ENCODE peak calls at places on chromosome 16, in seven cellular contexts. One of them, this sample, is unnamed.

GRCh38 chr16:54546481-54546880 is 259.9 kb upstream of the IRX3 start:
- DNase-seq in NCI-H1092 treated with DMSO at 0.1 percent for 48 hours: peak
- DNase-seq in small intestine: no peak
- DNase-seq in aorta: no peak
- DNase-seq in fibroblast of the conjunctiva: no peak
- DNase-seq in DMS153: peak
- DNase-seq in CD4-positive, alpha-beta T cell: no peak
- DNase-seq in this sample: no peak

GRCh38 chr16:70750893-70751467 is 50.0 kb downstream of the VAC14 start:
- DNase-seq in NCI-H1092 treated with DMSO at 0.1 percent for 48 hours: no peak
- DNase-seq in small intestine: peak
- DNase-seq in aorta: peak
- DNase-seq in fibroblast of the conjunctiva: peak
- DNase-seq in DMS153: no peak
- DNase-seq in CD4-positive, alpha-beta T cell: no peak
- DNase-seq in this sample: no peak

GRCh38 chr16:64132686-64133085 is 989.2 kb downstream of the CDH11 start:
- DNase-seq in NCI-H1092 treated with DMSO at 0.1 percent for 48 hours: no peak
- DNase-seq in small intestine: no peak
- DNase-seq in aorta: no peak
- DNase-seq in fibroblast of the conjunctiva: no peak
- DNase-seq in DMS153: no peak
- DNase-seq in CD4-positive, alpha-beta T cell: no peak
- DNase-seq in this sample: no peak

GRCh38 chr16:72832640-72833039 is 215.3 kb downstream of the ZFHX3 start:
- DNase-seq in NCI-H1092 treated with DMSO at 0.1 percent for 48 hours: peak
- DNase-seq in small intestine: peak
- DNase-seq in aorta: peak
- DNase-seq in fibroblast of the conjunctiva: peak
- DNase-seq in DMS153: peak
- DNase-seq in CD4-positive, alpha-beta T cell: peak
- DNase-seq in this sample: no peak

GRCh38 chr16:11136600-11136999 is 119.4 kb downstream of the SOCS1 start:
- DNase-seq in NCI-H1092 treated with DMSO at 0.1 percent for 48 hours: peak
- DNase-seq in small intestine: no peak
- DNase-seq in aorta: no peak
- DNase-seq in fibroblast of the conjunctiva: no peak
- DNase-seq in DMS153: peak
- DNase-seq in CD4-positive, alpha-beta T cell: no peak
- DNase-seq in this sample: no peak

GRCh38 chr16:65769055-65769465 is 597.4 kb upstream of the CDH5 start:
- DNase-seq in NCI-H1092 treated with DMSO at 0.1 percent for 48 hours: no peak
- DNase-seq in small intestine: no peak
- DNase-seq in aorta: no peak
- DNase-seq in fibroblast of the conjunctiva: no peak
- DNase-seq in DMS153: peak
- DNase-seq in CD4-positive, alpha-beta T cell: no peak
- DNase-seq in this sample: no peak

GRCh38 chr16:56734429-56734828 is 4.5 kb downstream of the NUP93 start:
- DNase-seq in NCI-H1092 treated with DMSO at 0.1 percent for 48 hours: no peak
- DNase-seq in small intestine: no peak
- DNase-seq in aorta: no peak
- DNase-seq in fibroblast of the conjunctiva: no peak
- DNase-seq in DMS153: no peak
- DNase-seq in CD4-positive, alpha-beta T cell: no peak
- DNase-seq in this sample: no peak

GRCh38 chr16:11285842-11286241 is 4.7 kb upstream of the PRM1 start:
- DNase-seq in NCI-H1092 treated with DMSO at 0.1 percent for 48 hours: no peak
- DNase-seq in small intestine: no peak
- DNase-seq in aorta: no peak
- DNase-seq in fibroblast of the conjunctiva: no peak
- DNase-seq in DMS153: no peak
- DNase-seq in CD4-positive, alpha-beta T cell: no peak
- DNase-seq in this sample: no peak

GRCh38 chr16:86814256-86814655 is 235.9 kb downstream of the FOXL1 start:
- DNase-seq in NCI-H1092 treated with DMSO at 0.1 percent for 48 hours: no peak
- DNase-seq in small intestine: no peak
- DNase-seq in aorta: no peak
- DNase-seq in fibroblast of the conjunctiva: no peak
- DNase-seq in DMS153: no peak
- DNase-seq in CD4-positive, alpha-beta T cell: no peak
- DNase-seq in this sample: peak

GRCh38 chr16:29198731-29199521 is 207.6 kb downstream of the NPIPB11 start:
- DNase-seq in NCI-H1092 treated with DMSO at 0.1 percent for 48 hours: no peak
- DNase-seq in small intestine: no peak
- DNase-seq in aorta: peak
- DNase-seq in fibroblast of the conjunctiva: no peak
- DNase-seq in DMS153: no peak
- DNase-seq in CD4-positive, alpha-beta T cell: no peak
- DNase-seq in this sample: no peak

GRCh38 chr16:9954181-9954580 is 228.0 kb downstream of the GRIN2A start:
- DNase-seq in NCI-H1092 treated with DMSO at 0.1 percent for 48 hours: no peak
- DNase-seq in small intestine: no peak
- DNase-seq in aorta: no peak
- DNase-seq in fibroblast of the conjunctiva: no peak
- DNase-seq in DMS153: no peak
- DNase-seq in CD4-positive, alpha-beta T cell: no peak
- DNase-seq in this sample: no peak

GRCh38 chr16:17235147-17235817 is 235.5 kb downstream of the XYLT1 start:
- DNase-seq in NCI-H1092 treated with DMSO at 0.1 percent for 48 hours: no peak
- DNase-seq in small intestine: no peak
- DNase-seq in aorta: no peak
- DNase-seq in fibroblast of the conjunctiva: no peak
- DNase-seq in DMS153: no peak
- DNase-seq in CD4-positive, alpha-beta T cell: no peak
- DNase-seq in this sample: no peak

GRCh38 chr16:1713933-1714332 is 7.9 kb downstream of the MAPK8IP3 start:
- DNase-seq in NCI-H1092 treated with DMSO at 0.1 percent for 48 hours: no peak
- DNase-seq in small intestine: no peak
- DNase-seq in aorta: no peak
- DNase-seq in fibroblast of the conjunctiva: no peak
- DNase-seq in DMS153: no peak
- DNase-seq in CD4-positive, alpha-beta T cell: no peak
- DNase-seq in this sample: no peak

GRCh38 chr16:10180771-10181163 is 1.5 kb downstream of the GRIN2A start:
- DNase-seq in NCI-H1092 treated with DMSO at 0.1 percent for 48 hours: no peak
- DNase-seq in small intestine: peak
- DNase-seq in aorta: peak
- DNase-seq in fibroblast of the conjunctiva: no peak
- DNase-seq in DMS153: no peak
- DNase-seq in CD4-positive, alpha-beta T cell: no peak
- DNase-seq in this sample: no peak

GRCh38 chr16:56233795-56234566 is 42.7 kb downstream of the GNAO1 start:
- DNase-seq in NCI-H1092 treated with DMSO at 0.1 percent for 48 hours: no peak
- DNase-seq in small intestine: no peak
- DNase-seq in aorta: no peak
- DNase-seq in fibroblast of the conjunctiva: no peak
- DNase-seq in DMS153: no peak
- DNase-seq in CD4-positive, alpha-beta T cell: no peak
- DNase-seq in this sample: no peak

GRCh38 chr16:68792465-68793324 is 50.6 kb upstream of the TANGO6 start:
- DNase-seq in NCI-H1092 treated with DMSO at 0.1 percent for 48 hours: no peak
- DNase-seq in small intestine: peak
- DNase-seq in aorta: no peak
- DNase-seq in fibroblast of the conjunctiva: no peak
- DNase-seq in DMS153: no peak
- DNase-seq in CD4-positive, alpha-beta T cell: no peak
- DNase-seq in this sample: no peak

GRCh38 chr16:84308120-84308519 is 13.4 kb downstream of the WFDC1 start:
- DNase-seq in NCI-H1092 treated with DMSO at 0.1 percent for 48 hours: no peak
- DNase-seq in small intestine: peak
- DNase-seq in aorta: peak
- DNase-seq in fibroblast of the conjunctiva: no peak
- DNase-seq in DMS153: peak
- DNase-seq in CD4-positive, alpha-beta T cell: no peak
- DNase-seq in this sample: no peak

GRCh38 chr16:79247386-79247785 is 353.2 kb downstream of the MAF start:
- DNase-seq in NCI-H1092 treated with DMSO at 0.1 percent for 48 hours: peak
- DNase-seq in small intestine: no peak
- DNase-seq in aorta: no peak
- DNase-seq in fibroblast of the conjunctiva: no peak
- DNase-seq in DMS153: no peak
- DNase-seq in CD4-positive, alpha-beta T cell: no peak
- DNase-seq in this sample: no peak

GRCh38 chr16:68297908-68298307 is 12.8 kb downstream of the SLC7A6OS start:
- DNase-seq in NCI-H1092 treated with DMSO at 0.1 percent for 48 hours: no peak
- DNase-seq in small intestine: peak
- DNase-seq in aorta: no peak
- DNase-seq in fibroblast of the conjunctiva: no peak
- DNase-seq in DMS153: no peak
- DNase-seq in CD4-positive, alpha-beta T cell: no peak
- DNase-seq in this sample: no peak

GRCh38 chr16:30846649-30847402 is 47.1 kb downstream of the BCL7C start:
- DNase-seq in NCI-H1092 treated with DMSO at 0.1 percent for 48 hours: no peak
- DNase-seq in small intestine: no peak
- DNase-seq in aorta: no peak
- DNase-seq in fibroblast of the conjunctiva: no peak
- DNase-seq in DMS153: no peak
- DNase-seq in CD4-positive, alpha-beta T cell: no peak
- DNase-seq in this sample: no peak

GRCh38 chr16:85025781-85026653 is 1.6 kb upstream of the KIAA0513 start:
- DNase-seq in NCI-H1092 treated with DMSO at 0.1 percent for 48 hours: no peak
- DNase-seq in small intestine: peak
- DNase-seq in aorta: no peak
- DNase-seq in fibroblast of the conjunctiva: no peak
- DNase-seq in DMS153: no peak
- DNase-seq in CD4-positive, alpha-beta T cell: no peak
- DNase-seq in this sample: no peak

GRCh38 chr16:71645450-71645849 is 19.5 kb downstream of the MARVELD3 start:
- DNase-seq in NCI-H1092 treated with DMSO at 0.1 percent for 48 hours: peak
- DNase-seq in small intestine: peak
- DNase-seq in aorta: no peak
- DNase-seq in fibroblast of the conjunctiva: no peak
- DNase-seq in DMS153: peak
- DNase-seq in CD4-positive, alpha-beta T cell: no peak
- DNase-seq in this sample: no peak

GRCh38 chr16:66551362-66551761 is 1.0 kb upstream of the CKLF start:
- DNase-seq in NCI-H1092 treated with DMSO at 0.1 percent for 48 hours: peak
- DNase-seq in small intestine: peak
- DNase-seq in aorta: no peak
- DNase-seq in fibroblast of the conjunctiva: no peak
- DNase-seq in DMS153: peak
- DNase-seq in CD4-positive, alpha-beta T cell: peak
- DNase-seq in this sample: no peak

GRCh38 chr16:89815639-89816348 is 653 bp downstream of the FANCA start:
- DNase-seq in NCI-H1092 treated with DMSO at 0.1 percent for 48 hours: no peak
- DNase-seq in small intestine: no peak
- DNase-seq in aorta: no peak
- DNase-seq in fibroblast of the conjunctiva: no peak
- DNase-seq in DMS153: no peak
- DNase-seq in CD4-positive, alpha-beta T cell: no peak
- DNase-seq in this sample: no peak

GRCh38 chr16:58885528-58886170 is 151.5 kb upstream of the GOT2 start:
- DNase-seq in NCI-H1092 treated with DMSO at 0.1 percent for 48 hours: no peak
- DNase-seq in small intestine: no peak
- DNase-seq in aorta: no peak
- DNase-seq in fibroblast of the conjunctiva: no peak
- DNase-seq in DMS153: no peak
- DNase-seq in CD4-positive, alpha-beta T cell: no peak
- DNase-seq in this sample: no peak

GRCh38 chr16:86951831-86952598 is 365.2 kb downstream of the C16orf95 start:
- DNase-seq in NCI-H1092 treated with DMSO at 0.1 percent for 48 hours: no peak
- DNase-seq in small intestine: no peak
- DNase-seq in aorta: peak
- DNase-seq in fibroblast of the conjunctiva: peak
- DNase-seq in DMS153: no peak
- DNase-seq in CD4-positive, alpha-beta T cell: no peak
- DNase-seq in this sample: peak

GRCh38 chr16:26672206-26672605 is 394.5 kb upstream of the C16orf82 start:
- DNase-seq in NCI-H1092 treated with DMSO at 0.1 percent for 48 hours: no peak
- DNase-seq in small intestine: no peak
- DNase-seq in aorta: no peak
- DNase-seq in fibroblast of the conjunctiva: no peak
- DNase-seq in DMS153: no peak
- DNase-seq in CD4-positive, alpha-beta T cell: no peak
- DNase-seq in this sample: no peak

GRCh38 chr16:28089992-28090365 is 26.5 kb upstream of the GSG1L start:
- DNase-seq in NCI-H1092 treated with DMSO at 0.1 percent for 48 hours: no peak
- DNase-seq in small intestine: no peak
- DNase-seq in aorta: peak
- DNase-seq in fibroblast of the conjunctiva: no peak
- DNase-seq in DMS153: no peak
- DNase-seq in CD4-positive, alpha-beta T cell: no peak
- DNase-seq in this sample: no peak

GRCh38 chr16:84024854-84025253 is 17.7 kb downstream of the SLC38A8 start:
- DNase-seq in NCI-H1092 treated with DMSO at 0.1 percent for 48 hours: no peak
- DNase-seq in small intestine: no peak
- DNase-seq in aorta: no peak
- DNase-seq in fibroblast of the conjunctiva: peak
- DNase-seq in DMS153: no peak
- DNase-seq in CD4-positive, alpha-beta T cell: no peak
- DNase-seq in this sample: peak

GRCh38 chr16:8862309-8863130 is 6.3 kb downstream of the CARHSP1 start:
- DNase-seq in NCI-H1092 treated with DMSO at 0.1 percent for 48 hours: no peak
- DNase-seq in small intestine: no peak
- DNase-seq in aorta: peak
- DNase-seq in fibroblast of the conjunctiva: no peak
- DNase-seq in DMS153: no peak
- DNase-seq in CD4-positive, alpha-beta T cell: no peak
- DNase-seq in this sample: no peak

GRCh38 chr16:31476305-31477219 is 4.6 kb downstream of the TGFB1I1 start:
- DNase-seq in NCI-H1092 treated with DMSO at 0.1 percent for 48 hours: no peak
- DNase-seq in small intestine: peak
- DNase-seq in aorta: peak
- DNase-seq in fibroblast of the conjunctiva: no peak
- DNase-seq in DMS153: no peak
- DNase-seq in CD4-positive, alpha-beta T cell: peak
- DNase-seq in this sample: no peak

GRCh38 chr16:70391881-70392481 is 45.3 kb downstream of the DDX19A start:
- DNase-seq in NCI-H1092 treated with DMSO at 0.1 percent for 48 hours: no peak
- DNase-seq in small intestine: no peak
- DNase-seq in aorta: peak
- DNase-seq in fibroblast of the conjunctiva: peak
- DNase-seq in DMS153: no peak
- DNase-seq in CD4-positive, alpha-beta T cell: no peak
- DNase-seq in this sample: no peak

GRCh38 chr16:86010680-86011141 is 111.7 kb downstream of the IRF8 start:
- DNase-seq in NCI-H1092 treated with DMSO at 0.1 percent for 48 hours: no peak
- DNase-seq in small intestine: no peak
- DNase-seq in aorta: no peak
- DNase-seq in fibroblast of the conjunctiva: no peak
- DNase-seq in DMS153: no peak
- DNase-seq in CD4-positive, alpha-beta T cell: no peak
- DNase-seq in this sample: no peak

GRCh38 chr16:55668337-55669281 is 12.8 kb downstream of the SLC6A2 start:
- DNase-seq in NCI-H1092 treated with DMSO at 0.1 percent for 48 hours: no peak
- DNase-seq in small intestine: no peak
- DNase-seq in aorta: no peak
- DNase-seq in fibroblast of the conjunctiva: no peak
- DNase-seq in DMS153: no peak
- DNase-seq in CD4-positive, alpha-beta T cell: no peak
- DNase-seq in this sample: peak

GRCh38 chr16:287298-287811 is 4.4 kb downstream of the PDIA2 start:
- DNase-seq in NCI-H1092 treated with DMSO at 0.1 percent for 48 hours: peak
- DNase-seq in small intestine: no peak
- DNase-seq in aorta: no peak
- DNase-seq in fibroblast of the conjunctiva: no peak
- DNase-seq in DMS153: peak
- DNase-seq in CD4-positive, alpha-beta T cell: no peak
- DNase-seq in this sample: no peak

GRCh38 chr16:2090819-2091721 is 43.3 kb downstream of the TSC2 start:
- DNase-seq in NCI-H1092 treated with DMSO at 0.1 percent for 48 hours: no peak
- DNase-seq in small intestine: peak
- DNase-seq in aorta: no peak
- DNase-seq in fibroblast of the conjunctiva: peak
- DNase-seq in DMS153: peak
- DNase-seq in CD4-positive, alpha-beta T cell: no peak
- DNase-seq in this sample: no peak

GRCh38 chr16:74053784-74054306 is 242.8 kb upstream of the PSMD7 start:
- DNase-seq in NCI-H1092 treated with DMSO at 0.1 percent for 48 hours: no peak
- DNase-seq in small intestine: no peak
- DNase-seq in aorta: no peak
- DNase-seq in fibroblast of the conjunctiva: no peak
- DNase-seq in DMS153: no peak
- DNase-seq in CD4-positive, alpha-beta T cell: no peak
- DNase-seq in this sample: no peak

GRCh38 chr16:11563493-11564040 is 23.2 kb downstream of the LITAF start:
- DNase-seq in NCI-H1092 treated with DMSO at 0.1 percent for 48 hours: no peak
- DNase-seq in small intestine: no peak
- DNase-seq in aorta: no peak
- DNase-seq in fibroblast of the conjunctiva: no peak
- DNase-seq in DMS153: no peak
- DNase-seq in CD4-positive, alpha-beta T cell: no peak
- DNase-seq in this sample: no peak

This sample was measured in epithelial cell of prostate.